ENCODE peak calls at places on chromosomes 16 and 17, in six cellular contexts. E is adrenal gland, U is T-helper 1 cell, X is HCT116, I is mesenchymal stem cell, B is amniotic epithelial cell. W is an unnamed sample.

GRCh38 chr17:76598004-76598439 is 12.4 kb upstream of the ST6GALNAC2 start:
- DNase-seq in X (no peak), U (no peak), E (no peak), B (no peak), I (no peak), W (no peak)

GRCh38 chr16:22677024-22677830 is 136.7 kb upstream of the HS3ST2 start:
- DNase-seq in E (no peak), X (no peak), U (no peak), B (no peak), I (no peak), W (no peak)

GRCh38 chr17:40608061-40608581 is 39.5 kb downstream of the SMARCE1 start:
- DNase-seq in E (no peak), I (no peak), B (no peak), U (no peak), X (no peak), W (no peak)

GRCh38 chr17:804541-805435 is 22.6 kb downstream of the MRM3 start:
- DNase-seq in X (no peak), U (no peak), B (no peak), I (no peak), E (no peak), W (no peak)

GRCh38 chr17:50475362-50475761 is 3.3 kb upstream of the RSAD1 start:
- DNase-seq in E (no peak), X (no peak), U (no peak), B (no peak), I (no peak), W (no peak)

GRCh38 chr16:53456625-53457024 is 22.4 kb downstream of the RBL2 start:
- DNase-seq in I (no peak), U (peak; percentile 35), X (no peak), E (no peak), B (peak; percentile 37), W (no peak)

GRCh38 chr17:81365148-81365600 is 30.1 kb upstream of the BAHCC1 start:
- DNase-seq in I (peak; percentile 75), E (peak; percentile 82), X (peak; percentile 72), U (no peak), B (peak; percentile 85), W (peak; percentile 61)

GRCh38 chr16:53257001-53257400 is 177.3 kb upstream of the RBL2 start:
- DNase-seq in B (peak; percentile 67), U (no peak), X (no peak), I (peak; percentile 26), E (no peak), W (peak; percentile 31)

GRCh38 chr17:74742153-74742515 is 5.1 kb downstream of the RAB37 start:
- DNase-seq in B (no peak), E (no peak), X (no peak), I (no peak), U (no peak), W (peak; percentile 37)